ENCODE peak calls at places on chromosomes 13 and 19, in six cellular contexts. One of them, this sample, is unnamed.

GRCh38 chr19:33344210-33344609 is 29.3 kb upstream of the CEBPG start:
- DNase-seq in GM12878: no peak
- DNase-seq in H1: no peak
- DNase-seq in K562: no peak
- DNase-seq in WTC11: no peak
- DNase-seq in HepG2: no peak
- DNase-seq in this sample: peak; percentile 59

GRCh38 chr13:77698211-77699058 is 948 bp downstream of the SLAIN1 start:
- DNase-seq in K562: no peak
- DNase-seq in WTC11: peak; percentile 55
- DNase-seq in GM12878: no peak
- DNase-seq in H1: no peak
- DNase-seq in HepG2: no peak
- DNase-seq in this sample: peak; percentile 62

GRCh38 chr13:114054269-114054668 is 78.2 kb downstream of the RASA3 start:
- DNase-seq in H1: no peak
- DNase-seq in K562: peak; percentile 89
- DNase-seq in GM12878: no peak
- DNase-seq in WTC11: peak; percentile 65
- DNase-seq in HepG2: no peak
- DNase-seq in this sample: no peak

GRCh38 chr19:5103061-5103701 is 134.3 kb downstream of the KDM4B start:
- DNase-seq in K562: no peak
- DNase-seq in WTC11: no peak
- DNase-seq in HepG2: no peak
- DNase-seq in H1: no peak
- DNase-seq in GM12878: no peak
- DNase-seq in this sample: no peak

GRCh38 chr13:40165533-40165932 is 500.9 kb downstream of the FOXO1 start:
- DNase-seq in WTC11: no peak
- DNase-seq in GM12878: no peak
- DNase-seq in K562: no peak
- DNase-seq in H1: no peak
- DNase-seq in HepG2: no peak
- DNase-seq in this sample: no peak

GRCh38 chr13:76732367-76732766 is 153.8 kb downstream of the KCTD12 start:
- DNase-seq in K562: no peak
- DNase-seq in HepG2: no peak
- DNase-seq in WTC11: no peak
- DNase-seq in H1: no peak
- DNase-seq in GM12878: no peak
- DNase-seq in this sample: no peak

GRCh38 chr19:1312732-1313694 is 27.3 kb downstream of the EFNA2 start:
- DNase-seq in GM12878: no peak
- DNase-seq in WTC11: no peak
- DNase-seq in K562: no peak
- DNase-seq in HepG2: no peak
- DNase-seq in H1: no peak
- DNase-seq in this sample: no peak

GRCh38 chr13:107545946-107546502 is 669.3 kb downstream of the LIG4 start:
- DNase-seq in GM12878: no peak
- DNase-seq in HepG2: no peak
- DNase-seq in K562: no peak
- DNase-seq in WTC11: no peak
- DNase-seq in H1: no peak
- DNase-seq in this sample: no peak

GRCh38 chr13:44305845-44306244 is 67.8 kb upstream of the SERP2 start:
- DNase-seq in K562: no peak
- DNase-seq in WTC11: no peak
- DNase-seq in HepG2: no peak
- DNase-seq in H1: no peak
- DNase-seq in GM12878: no peak
- DNase-seq in this sample: peak; percentile 19

GRCh38 chr13:24043590-24044350 is 116.8 kb upstream of the SPATA13 start:
- DNase-seq in H1: no peak
- DNase-seq in GM12878: no peak
- DNase-seq in HepG2: no peak
- DNase-seq in K562: no peak
- DNase-seq in WTC11: no peak
- DNase-seq in this sample: no peak

GRCh38 chr13:109273326-109273751 is 513.0 kb downstream of the IRS2 start:
- DNase-seq in HepG2: no peak
- DNase-seq in WTC11: no peak
- DNase-seq in GM12878: no peak
- DNase-seq in H1: no peak
- DNase-seq in K562: no peak
- DNase-seq in this sample: no peak

GRCh38 chr13:102626928-102627327 is 30.1 kb downstream of the TPP2 start:
- DNase-seq in K562: no peak
- DNase-seq in GM12878: no peak
- DNase-seq in H1: no peak
- DNase-seq in HepG2: no peak
- DNase-seq in WTC11: no peak
- DNase-seq in this sample: no peak

GRCh38 chr19:3094638-3095374 is 644 bp downstream of the GNA11 start:
- DNase-seq in K562: no peak
- DNase-seq in GM12878: no peak
- DNase-seq in WTC11: no peak
- DNase-seq in H1: no peak
- DNase-seq in HepG2: no peak
- DNase-seq in this sample: no peak

GRCh38 chr19:42184401-42184861 is 33.0 kb downstream of the DEDD2 start:
- DNase-seq in H1: peak; percentile 79
- DNase-seq in HepG2: peak; percentile 59
- DNase-seq in K562: peak; percentile 86
- DNase-seq in WTC11: peak; percentile 96
- DNase-seq in GM12878: no peak
- DNase-seq in this sample: peak; percentile 97

GRCh38 chr19:8641908-8642547 is 11.6 kb downstream of the NFILZ start:
- DNase-seq in HepG2: peak; percentile 71
- DNase-seq in K562: peak; percentile 53
- DNase-seq in WTC11: no peak
- DNase-seq in H1: no peak
- DNase-seq in GM12878: no peak
- DNase-seq in this sample: peak; percentile 75

GRCh38 chr13:110138700-110139036 is 168.3 kb downstream of the COL4A1 start:
- DNase-seq in WTC11: no peak
- DNase-seq in K562: no peak
- DNase-seq in HepG2: no peak
- DNase-seq in GM12878: no peak
- DNase-seq in H1: no peak
- DNase-seq in this sample: no peak

GRCh38 chr13:94811753-94812152 is 99.4 kb upstream of the SOX21 start:
- DNase-seq in GM12878: no peak
- DNase-seq in K562: no peak
- DNase-seq in H1: no peak
- DNase-seq in WTC11: no peak
- DNase-seq in HepG2: no peak
- DNase-seq in this sample: no peak
- TF ChIP-seq CREB1 in GM12878: no peak
- TF ChIP-seq CREB1 in K562: no peak
- TF ChIP-seq CREB1 in H1: no peak
- TF ChIP-seq CREB1 in WTC11: no peak
- TF ChIP-seq CREB1 in HepG2: no peak
- TF ChIP-seq CREB1 in this sample: no peak

DNA sequence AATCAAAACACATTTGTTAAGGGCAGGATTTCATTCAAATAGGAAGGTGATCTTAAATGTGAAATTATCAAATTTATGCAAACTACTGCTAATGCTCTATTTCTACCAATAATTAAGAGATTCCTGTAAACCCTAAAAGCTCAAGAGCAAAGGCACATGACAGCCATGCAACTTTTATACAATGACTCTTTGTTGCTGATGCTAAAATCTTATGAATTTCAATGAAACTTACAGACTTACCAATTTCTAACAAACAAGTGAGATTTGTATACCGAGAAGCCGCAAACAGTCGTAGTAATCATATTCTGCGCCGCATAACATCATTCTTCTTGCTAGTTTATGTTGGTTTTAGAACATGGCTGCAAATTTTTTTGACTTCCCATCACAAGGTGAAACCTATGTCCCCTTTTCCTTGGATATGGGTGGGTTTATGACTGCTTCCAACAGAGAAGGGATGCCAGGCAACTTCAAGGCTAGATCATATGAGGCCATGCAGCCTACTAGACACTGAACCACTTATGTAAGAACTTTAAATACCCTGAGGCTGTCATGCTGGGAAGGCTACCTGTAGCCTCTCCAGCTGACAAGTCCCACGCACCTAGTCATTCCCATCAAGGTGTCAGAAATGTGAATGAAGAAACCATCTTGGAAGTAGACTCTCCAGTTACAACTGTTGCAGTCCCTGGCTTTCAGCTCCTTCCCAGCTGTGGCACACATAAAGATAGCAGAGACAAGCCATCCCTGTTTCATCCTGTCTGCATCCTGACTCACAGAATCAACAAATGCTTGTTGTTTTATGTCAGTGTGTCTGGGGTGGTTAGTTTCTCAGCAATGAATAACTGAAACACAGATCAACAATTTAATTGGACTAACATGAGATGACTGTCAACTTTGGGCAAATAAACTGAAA is 42.0 kb downstream of the LNX2 start:
- DNase-seq in HepG2: no peak
- DNase-seq in H1: no peak
- DNase-seq in GM12878: no peak
- DNase-seq in WTC11: no peak
- DNase-seq in K562: no peak
- DNase-seq in this sample: peak; percentile 22
- TF ChIP-seq CREB1 in HepG2: no peak
- TF ChIP-seq CREB1 in H1: no peak
- TF ChIP-seq CREB1 in GM12878: no peak
- TF ChIP-seq CREB1 in WTC11: no peak
- TF ChIP-seq CREB1 in K562: no peak
- TF ChIP-seq CREB1 in this sample: no peak

DNA sequence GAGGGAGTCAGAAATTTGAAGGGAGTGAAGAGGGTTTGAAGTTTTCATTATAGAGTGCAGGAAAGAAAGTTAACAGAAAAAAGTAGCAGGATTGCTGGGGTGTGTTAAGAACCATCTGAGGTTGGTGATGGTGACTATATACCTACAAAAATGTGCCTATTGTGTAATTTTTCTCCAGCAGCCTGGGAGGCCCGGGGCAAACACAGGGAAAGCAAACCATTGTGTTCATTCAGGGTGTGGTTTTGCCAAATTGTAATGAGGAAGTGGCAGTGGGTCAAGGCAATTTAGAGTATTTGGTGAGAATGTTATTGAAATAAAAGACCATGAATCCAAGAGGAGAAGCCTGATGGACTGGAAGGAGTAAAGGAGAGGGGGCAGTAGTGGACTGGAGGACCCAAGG is 8.2 kb upstream of the SUCLA2 start:
- DNase-seq in K562: no peak
- DNase-seq in HepG2: peak; percentile 44
- DNase-seq in WTC11: no peak
- DNase-seq in GM12878: no peak
- DNase-seq in H1: no peak
- DNase-seq in this sample: no peak
- TF ChIP-seq CREB1 in K562: no peak
- TF ChIP-seq CREB1 in HepG2: no peak
- TF ChIP-seq CREB1 in WTC11: no peak
- TF ChIP-seq CREB1 in GM12878: no peak
- TF ChIP-seq CREB1 in H1: no peak
- TF ChIP-seq CREB1 in this sample: no peak

GRCh38 chr13:42545842-42546241 is 28.1 kb upstream of the TNFSF11 start:
- DNase-seq in H1: no peak
- DNase-seq in GM12878: no peak
- DNase-seq in WTC11: no peak
- DNase-seq in K562: no peak
- DNase-seq in HepG2: no peak
- DNase-seq in this sample: no peak

GRCh38 chr13:42549555-42549941 is 24.4 kb upstream of the TNFSF11 start:
- DNase-seq in H1: no peak
- DNase-seq in GM12878: no peak
- DNase-seq in K562: no peak
- DNase-seq in WTC11: no peak
- DNase-seq in HepG2: no peak
- DNase-seq in this sample: no peak

GRCh38 chr13:42547615-42548014 is 26.3 kb upstream of the TNFSF11 start:
- DNase-seq in HepG2: no peak
- DNase-seq in K562: no peak
- DNase-seq in WTC11: no peak
- DNase-seq in H1: no peak
- DNase-seq in GM12878: no peak
- DNase-seq in this sample: no peak

GRCh38 chr13:42551611-42552010 is 22.3 kb upstream of the TNFSF11 start:
- DNase-seq in HepG2: no peak
- DNase-seq in H1: no peak
- DNase-seq in K562: no peak
- DNase-seq in WTC11: no peak
- DNase-seq in GM12878: no peak
- DNase-seq in this sample: no peak

GRCh38 chr13:42548731-42549554 is 25.0 kb upstream of the TNFSF11 start:
- DNase-seq in K562: no peak
- DNase-seq in H1: no peak
- DNase-seq in HepG2: no peak
- DNase-seq in GM12878: peak; percentile 98
- DNase-seq in WTC11: no peak
- DNase-seq in this sample: no peak
- TF ChIP-seq CREB1 in K562: no peak
- TF ChIP-seq CREB1 in H1: no peak
- TF ChIP-seq CREB1 in HepG2: no peak
- TF ChIP-seq CREB1 in GM12878: peak; percentile 90
- TF ChIP-seq CREB1 in WTC11: no peak
- TF ChIP-seq CREB1 in this sample: no peak

DNA sequence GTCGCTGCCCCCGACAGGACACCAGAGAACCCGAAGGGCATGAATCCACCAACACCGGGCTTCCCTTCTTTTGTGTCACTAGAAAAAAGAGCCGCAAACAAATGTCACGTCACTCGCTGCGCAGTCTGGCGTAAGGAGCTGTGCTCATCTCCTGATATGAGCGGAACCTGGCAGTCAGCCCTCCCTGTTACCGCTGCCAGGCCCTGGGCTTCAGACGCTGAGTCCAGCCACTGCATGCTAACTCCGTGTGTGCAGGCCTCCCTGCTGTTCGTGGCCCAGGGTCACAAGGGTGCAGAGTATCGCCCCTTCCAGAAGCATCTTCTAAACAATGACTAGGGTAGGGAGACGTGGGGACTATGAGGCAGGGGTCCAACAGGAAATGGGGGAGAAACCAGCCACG is 71.3 kb downstream of the SLC7A1 start:
- DNase-seq in WTC11: no peak
- DNase-seq in K562: no peak
- DNase-seq in GM12878: no peak
- DNase-seq in H1: no peak
- DNase-seq in HepG2: no peak
- DNase-seq in this sample: no peak
- TF ChIP-seq CREB1 in WTC11: no peak
- TF ChIP-seq CREB1 in K562: no peak
- TF ChIP-seq CREB1 in GM12878: no peak
- TF ChIP-seq CREB1 in H1: no peak
- TF ChIP-seq CREB1 in HepG2: no peak
- TF ChIP-seq CREB1 in this sample: no peak

This sample was measured in GM23338.